ENCODE peak calls at places on chromosomes 5 and 9, in four cellular contexts. Z, K, Q and X are unnamed samples. For H3K36me3 and H3K9me3, the result is how much of the 10 kb centered on the place peaks cover.

GRCh38 chr9:10331157-10331556 is 281.6 kb downstream of the PTPRD start:
- DNase-seq in Q (no peak), Z (no peak), K (no peak), X (no peak)

GRCh38 chr9:38182321-38182720 is 113.3 kb upstream of the SHB start:
- DNase-seq in Z (no peak), K (peak), Q (no peak), X (no peak)

GRCh38 chr9:136565075-136565721 is 19.4 kb upstream of the NOTCH1 start:
- DNase-seq in Q (peak), K (no peak), Z (peak), X (no peak)

GRCh38 chr5:116681334-116682013 is 106.9 kb upstream of the SEMA6A start:
- DNase-seq in Z (no peak), Q (no peak), K (no peak), X (no peak)

GRCh38 chr5:65861830-65862241 is 64.5 kb upstream of the ERBIN start:
- DNase-seq in Q (peak), Z (no peak), K (no peak), X (peak)

GRCh38 chr5:139863361-139863760 is 67.8 kb downstream of the PSD2 start:
- DNase-seq in Q (no peak), K (no peak), Z (peak), X (no peak)

GRCh38 chr5:116137544-116138378 is 52.9 kb downstream of the COMMD10 start:
- DNase-seq in Z (peak), K (peak), Q (peak), X (no peak)

GRCh38 chr5:171701138-171701537 is 84.5 kb upstream of the SMIM23 start:
- DNase-seq in Q (no peak), Z (peak), K (peak), X (no peak)

GRCh38 chr9:9855503-9856078 is 757.2 kb downstream of the PTPRD start:
- DNase-seq in Z (no peak), Q (no peak), K (no peak), X (no peak)

GRCh38 chr9:124852829-124853531 is at the start of gene WDR38:
- DNase-seq in Q (peak), Z (peak), K (peak), X (peak)

GRCh38 chr5:109016300-109016699 is 268.6 kb downstream of the FER start:
- DNase-seq in Z (no peak), K (no peak), Q (peak), X (no peak)

GRCh38 chr5:65194871-65195270 is 286.8 kb downstream of the ADAMTS6 start:
- DNase-seq in Q (no peak), Z (no peak), K (no peak), X (no peak)

GRCh38 chr5:12272389-12272788 is 368.1 kb upstream of the CTNND2 start:
- DNase-seq in Q (peak), Z (no peak), K (peak), X (no peak)

GRCh38 chr5:116951217-116951616 is 376.6 kb upstream of the SEMA6A start:
- DNase-seq in Z (no peak), Q (no peak), K (no peak), X (no peak)

DNA sequence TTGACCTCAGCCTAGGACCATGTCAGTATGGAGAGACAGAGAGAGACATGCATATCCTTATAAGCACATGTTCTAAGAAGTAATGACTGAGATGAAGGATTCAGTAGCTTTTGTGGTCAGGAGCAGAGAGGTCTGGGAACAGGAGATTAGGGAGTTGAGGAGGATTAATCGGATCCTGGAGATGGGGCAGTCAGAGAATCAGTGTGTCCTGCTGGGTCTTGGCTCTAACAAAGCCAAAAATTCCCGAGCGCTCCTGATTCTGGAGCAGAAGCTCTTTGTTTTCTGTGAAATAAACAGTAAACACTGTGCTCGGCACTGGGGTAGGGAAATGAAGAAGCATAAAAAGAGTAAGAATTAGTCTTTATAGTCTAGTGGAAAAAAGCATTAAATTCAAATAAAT is 520.0 kb upstream of the CLINT1 start:
- DNase-seq in K (no peak), Q (no peak), Z (no peak), X (no peak)
- H3K4me3 ChIP-seq in K (no peak), Q (no peak), Z (no peak), X (no peak)

DNA sequence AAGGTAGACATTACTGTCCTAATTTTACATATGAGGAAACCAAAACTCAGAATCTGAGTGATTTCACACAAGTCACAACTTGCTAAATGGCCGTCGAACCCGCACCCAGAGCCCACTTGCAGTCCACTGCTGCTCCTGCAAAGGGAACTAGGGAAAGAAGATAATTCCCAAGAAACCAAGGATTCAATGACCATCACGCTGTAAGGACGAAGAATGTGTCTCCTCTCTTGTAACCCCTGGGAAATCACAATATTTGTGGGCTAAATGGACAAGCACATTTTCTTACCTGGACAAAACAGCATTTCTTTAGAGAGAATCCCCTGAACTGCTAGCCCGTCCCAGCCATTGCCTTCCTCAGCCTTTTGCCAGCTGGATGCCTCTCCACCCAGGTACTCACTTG is 2.4 kb downstream of the RPS14 start:
- DNase-seq in K (no peak), Z (no peak), Q (no peak), X (no peak)
- H3K36me3 ChIP-seq in K (under half), Z (half or more), Q (under half), X (half or more)

GRCh38 chr5:179119415-179120170 is 59.4 kb downstream of the ZNF354C start:
- DNase-seq in Q (no peak), K (no peak), Z (no peak), X (no peak)
- H3K9me3 ChIP-seq in Q (under half), K (under half), Z (under half), X (under half)

DNA sequence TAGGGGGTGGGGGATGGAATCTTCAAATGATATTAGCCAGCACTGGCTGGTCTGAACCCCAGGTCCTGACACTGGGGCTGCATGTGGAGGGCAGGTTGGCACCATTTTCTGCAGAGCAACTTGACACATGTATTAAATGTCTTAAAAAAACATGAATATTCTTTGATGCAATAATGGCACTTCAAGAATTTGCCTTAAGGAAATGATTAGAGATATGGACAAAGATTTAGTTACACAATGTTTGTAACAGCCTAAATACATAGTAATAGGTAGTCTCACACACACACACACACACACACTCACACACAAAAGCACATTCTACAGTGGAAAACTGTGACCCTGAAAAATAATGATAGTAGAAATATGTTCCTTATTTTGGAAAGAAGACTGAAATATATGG is 3.6 kb downstream of the SVEP1 start:
- DNase-seq in K (no peak), Z (no peak), Q (no peak), X (peak)
- H3K4me3 ChIP-seq in K (no peak), Z (no peak), Q (no peak), X (peak)

GRCh38 chr5:173327084-173327947 is 898 bp downstream of the STC2 start:
- DNase-seq in Q (peak), K (peak), Z (no peak), X (peak)
- H3K36me3 ChIP-seq in Q (under half), K (under half), Z (under half), X (half or more)

GRCh38 chr9:107239474-107239873 is 43.6 kb upstream of the RAD23B start:
- DNase-seq in Q (peak), Z (no peak), K (no peak), X (no peak)

GRCh38 chr9:107240260-107240659 is 42.8 kb upstream of the RAD23B start:
- DNase-seq in Q (no peak), K (no peak), Z (no peak), X (no peak)

GRCh38 chr9:107237873-107238272 is 45.2 kb upstream of the RAD23B start:
- DNase-seq in K (no peak), Q (no peak), Z (no peak), X (no peak)

GRCh38 chr9:107235765-107236442 is 47.2 kb upstream of the RAD23B start:
- DNase-seq in K (no peak), Q (no peak), Z (no peak), X (no peak)
- H3K9me3 ChIP-seq in K (under half), Q (under half), Z (under half), X (under half)

GRCh38 chr5:170266570-170267379 is 30.8 kb downstream of the LCP2 start:
- DNase-seq in Z (no peak), K (no peak), Q (no peak), X (no peak)

GRCh38 chr5:170268153-170268689 is 29.4 kb downstream of the LCP2 start:
- DNase-seq in Z (no peak), K (no peak), Q (no peak), X (no peak)

GRCh38 chr5:170269579-170269978 is 28.0 kb downstream of the LCP2 start:
- DNase-seq in Q (peak), Z (no peak), K (no peak), X (no peak)

GRCh38 chr5:170268884-170269283 is 28.7 kb downstream of the LCP2 start:
- DNase-seq in K (no peak), Z (peak), Q (no peak), X (no peak)

DNA sequence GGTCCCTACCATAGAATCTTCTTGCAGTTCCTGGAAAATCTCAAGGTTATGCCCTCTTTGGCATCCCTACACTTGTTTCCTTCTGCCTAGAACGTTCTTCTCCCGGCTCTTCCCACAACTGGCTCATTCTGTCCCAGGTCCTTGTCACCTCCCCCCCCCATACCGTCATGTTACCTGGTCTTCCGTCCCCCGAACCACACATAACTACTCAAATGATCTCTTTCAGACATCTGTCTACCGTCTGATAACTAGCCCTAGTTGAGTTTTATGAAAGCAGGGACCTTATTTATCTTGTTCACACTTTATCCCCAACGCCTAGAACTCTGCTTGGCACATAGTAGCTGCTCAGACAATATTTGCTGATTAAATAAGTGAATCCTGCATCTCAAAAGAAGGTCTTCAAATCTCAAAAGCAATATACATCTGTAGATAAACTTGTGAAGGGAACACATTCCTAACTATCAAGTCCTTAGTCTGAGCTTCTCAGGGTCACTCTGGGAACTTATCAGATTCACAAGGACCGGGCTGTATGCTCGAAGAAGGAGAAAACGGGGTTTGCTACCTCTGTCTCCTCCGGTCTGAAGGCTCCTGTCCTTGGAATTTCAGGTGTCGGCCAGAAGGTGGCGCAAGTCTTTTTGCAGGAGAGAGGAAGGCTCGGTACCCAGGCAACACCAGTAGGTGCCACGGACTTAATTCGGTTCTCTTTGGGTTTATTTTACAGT is 30.0 kb downstream of the LCP2 start:
- DNase-seq in K (peak), Z (peak), Q (peak), X (peak)
- H3K4me3 ChIP-seq in K (no peak), Z (no peak), Q (peak), X (no peak)

DNA sequence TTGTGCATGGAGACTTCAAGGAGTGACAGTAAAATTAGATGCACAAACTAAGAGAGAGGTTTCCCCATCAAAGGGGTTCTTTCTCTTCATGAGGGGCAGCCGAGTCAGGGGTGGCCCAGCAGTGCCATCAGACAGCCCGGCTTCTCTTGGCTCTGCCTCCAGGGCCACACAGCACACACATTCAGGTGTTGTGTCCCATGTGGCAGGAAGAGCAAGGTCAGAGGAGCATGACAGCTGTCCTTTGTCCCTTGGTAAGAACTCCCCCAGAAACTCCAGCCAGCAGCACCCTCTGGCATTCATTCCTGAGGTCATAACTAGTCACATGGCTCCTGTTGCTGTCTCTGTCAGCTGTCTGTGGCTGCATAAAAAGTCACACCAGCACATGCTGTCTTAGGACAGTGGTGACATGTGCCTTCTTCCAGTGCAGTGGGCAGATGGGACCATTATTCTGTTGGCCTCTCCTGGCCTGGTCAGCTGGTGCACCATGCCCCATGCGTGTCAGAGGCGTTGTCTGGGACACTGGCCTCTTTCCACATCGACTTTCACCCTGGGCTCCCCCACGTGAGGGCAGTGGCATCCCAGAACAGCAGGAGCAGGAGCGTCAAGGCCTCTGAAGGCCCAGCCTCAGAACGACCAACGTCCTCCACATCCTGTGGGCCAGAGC is 78.4 kb upstream of the OTULINL start:
- DNase-seq in K (no peak), Z (no peak), Q (no peak), X (no peak)
- H3K36me3 ChIP-seq in K (under half), Z (half or more), Q (half or more), X (half or more)

GRCh38 chr5:35342664-35343063 is 112.4 kb upstream of the PRLR start:
- DNase-seq in Q (no peak), K (no peak), Z (no peak), X (peak)
- H3K9me3 ChIP-seq in Q (under half), K (under half), Z (under half), X (under half)